ENCODE peak calls at places on chromosomes 3 and 15, in five cellular contexts. One of them, this sample, is unnamed. For H3K9me3, the result is how much of the 10 kb centered on the place peaks cover.

GRCh38 chr3:145133281-145133680 is 1027.7 kb downstream of the PLOD2 start:
- DNase-seq in A549: no peak
- DNase-seq in AG04450: no peak
- DNase-seq in neuronal stem cell: no peak
- DNase-seq in upper lobe of right lung: no peak
- DNase-seq in this sample: no peak

GRCh38 chr3:127628788-127629456 is at the start of gene PODXL2:
- DNase-seq in A549: peak
- DNase-seq in AG04450: no peak
- DNase-seq in neuronal stem cell: peak
- DNase-seq in upper lobe of right lung: peak
- DNase-seq in this sample: peak

GRCh38 chr15:70192041-70192440 is 94.3 kb upstream of the TLE3 start:
- DNase-seq in A549: no peak
- DNase-seq in AG04450: no peak
- DNase-seq in neuronal stem cell: no peak
- DNase-seq in upper lobe of right lung: no peak
- DNase-seq in this sample: no peak

GRCh38 chr15:42602501-42602900 is 27.1 kb downstream of the STARD9 start:
- DNase-seq in A549: no peak
- DNase-seq in AG04450: no peak
- DNase-seq in neuronal stem cell: no peak
- DNase-seq in upper lobe of right lung: no peak
- DNase-seq in this sample: no peak

GRCh38 chr3:97495896-97496295 is 268.7 kb upstream of the ARL6 start:
- DNase-seq in A549: no peak
- DNase-seq in AG04450: no peak
- DNase-seq in neuronal stem cell: no peak
- DNase-seq in upper lobe of right lung: no peak
- DNase-seq in this sample: no peak

GRCh38 chr3:175410251-175410650 is 551.1 kb downstream of the NAALADL2 start:
- DNase-seq in A549: no peak
- DNase-seq in AG04450: peak
- DNase-seq in neuronal stem cell: no peak
- DNase-seq in upper lobe of right lung: no peak
- DNase-seq in this sample: no peak

GRCh38 chr15:57384024-57384423 is 7.7 kb downstream of the CGNL1 start:
- DNase-seq in A549: no peak
- DNase-seq in AG04450: no peak
- DNase-seq in neuronal stem cell: no peak
- DNase-seq in upper lobe of right lung: no peak
- DNase-seq in this sample: no peak

GRCh38 chr3:52299815-52300611 is 12.4 kb downstream of the GLYCTK start:
- DNase-seq in A549: no peak
- DNase-seq in AG04450: no peak
- DNase-seq in neuronal stem cell: no peak
- DNase-seq in upper lobe of right lung: peak
- DNase-seq in this sample: no peak

GRCh38 chr3:155853214-155854146 is 747 bp downstream of the SLC33A1 start:
- DNase-seq in A549: peak
- DNase-seq in AG04450: no peak
- DNase-seq in neuronal stem cell: peak
- DNase-seq in upper lobe of right lung: peak
- DNase-seq in this sample: peak

GRCh38 chr15:76904461-76905012 is 603 bp downstream of the SCAPER start:
- DNase-seq in A549: peak
- DNase-seq in AG04450: no peak
- DNase-seq in neuronal stem cell: peak
- DNase-seq in upper lobe of right lung: peak
- DNase-seq in this sample: no peak

GRCh38 chr15:94951538-94951937 is 720.2 kb downstream of the MCTP2 start:
- DNase-seq in A549: no peak
- DNase-seq in AG04450: no peak
- DNase-seq in neuronal stem cell: no peak
- DNase-seq in upper lobe of right lung: no peak
- DNase-seq in this sample: no peak
- H3K9me3 ChIP-seq in A549: under half
- H3K9me3 ChIP-seq in AG04450: under half
- H3K9me3 ChIP-seq in neuronal stem cell: under half
- H3K9me3 ChIP-seq in upper lobe of right lung: under half
- H3K9me3 ChIP-seq in this sample: under half

GRCh38 chr15:27804569-27805260 is 294.4 kb downstream of the OCA2 start:
- DNase-seq in A549: no peak
- DNase-seq in AG04450: no peak
- DNase-seq in neuronal stem cell: no peak
- DNase-seq in upper lobe of right lung: no peak
- DNase-seq in this sample: no peak

GRCh38 chr15:27806396-27806795 is 292.7 kb downstream of the OCA2 start:
- DNase-seq in A549: no peak
- DNase-seq in AG04450: no peak
- DNase-seq in neuronal stem cell: no peak
- DNase-seq in upper lobe of right lung: no peak
- DNase-seq in this sample: no peak

GRCh38 chr15:27813139-27813538 is 286.0 kb downstream of the OCA2 start:
- DNase-seq in A549: no peak
- DNase-seq in AG04450: no peak
- DNase-seq in neuronal stem cell: no peak
- DNase-seq in upper lobe of right lung: no peak
- DNase-seq in this sample: no peak

GRCh38 chr15:27805261-27806220 is 293.6 kb downstream of the OCA2 start:
- DNase-seq in A549: no peak
- DNase-seq in AG04450: no peak
- DNase-seq in neuronal stem cell: no peak
- DNase-seq in upper lobe of right lung: no peak
- DNase-seq in this sample: no peak

GRCh38 chr15:27808182-27808581 is 290.9 kb downstream of the OCA2 start:
- DNase-seq in A549: no peak
- DNase-seq in AG04450: no peak
- DNase-seq in neuronal stem cell: no peak
- DNase-seq in upper lobe of right lung: no peak
- DNase-seq in this sample: no peak
- H3K9me3 ChIP-seq in A549: under half
- H3K9me3 ChIP-seq in AG04450: under half
- H3K9me3 ChIP-seq in neuronal stem cell: under half
- H3K9me3 ChIP-seq in upper lobe of right lung: under half
- H3K9me3 ChIP-seq in this sample: under half

GRCh38 chr3:122263058-122263457 is 62.0 kb upstream of the CSTA start:
- DNase-seq in A549: no peak
- DNase-seq in AG04450: no peak
- DNase-seq in neuronal stem cell: no peak
- DNase-seq in upper lobe of right lung: no peak
- DNase-seq in this sample: no peak
- H3K9me3 ChIP-seq in A549: under half
- H3K9me3 ChIP-seq in AG04450: under half
- H3K9me3 ChIP-seq in neuronal stem cell: under half
- H3K9me3 ChIP-seq in upper lobe of right lung: under half
- H3K9me3 ChIP-seq in this sample: under half

GRCh38 chr15:86433983-86434382 is 354.3 kb downstream of the AGBL1 start:
- DNase-seq in A549: no peak
- DNase-seq in AG04450: no peak
- DNase-seq in neuronal stem cell: no peak
- DNase-seq in upper lobe of right lung: no peak
- DNase-seq in this sample: no peak
- H3K9me3 ChIP-seq in A549: under half
- H3K9me3 ChIP-seq in AG04450: under half
- H3K9me3 ChIP-seq in neuronal stem cell: under half
- H3K9me3 ChIP-seq in upper lobe of right lung: under half
- H3K9me3 ChIP-seq in this sample: under half

This sample was measured in T-helper 17 cell.